ENCODE peak calls at places on chromosomes 6 and 20, in eight cellular contexts. W is Kasumi-1; P is D341Med; E is cardiac muscle cell; O is activated naive CD8-positive, alpha-beta T cell treated with anti-CD3 and anti-CD28 coated beads, Interleukin-2, amount 10 ng/mL, durations not matched to agents 7 days and 5 days; U is NCI-H82; G is B cell; F is left cardiac atrium. V is an unnamed sample.

GRCh38 chr6:85887467-85887866 is 244.8 kb upstream of the SYNCRIP start:
- DNase-seq in W (no peak), P (no peak), E (no peak), O (no peak), U (no peak), G (no peak), F (no peak), V (no peak)

GRCh38 chr6:95228636-95229035 is 348.7 kb upstream of the MANEA start:
- DNase-seq in W (no peak), P (no peak), E (no peak), O (no peak), U (peak; percentile 23), G (no peak), F (no peak), V (no peak)

GRCh38 chr20:35311409-35311808 is 19.2 kb upstream of the FAM83C start:
- DNase-seq in W (no peak), P (no peak), E (no peak), O (no peak), U (no peak), G (no peak), F (no peak), V (no peak)

GRCh38 chr6:2140438-2141128 is 104.8 kb downstream of the GMDS start:
- DNase-seq in W (no peak), P (no peak), E (peak; percentile 22), O (no peak), U (no peak), G (no peak), F (no peak), V (no peak)

GRCh38 chr6:41560440-41561192 is 14.4 kb downstream of the FOXP4 start:
- DNase-seq in W (peak; percentile 92), P (no peak), E (peak; percentile 44), O (peak; percentile 91), U (peak; percentile 54), G (peak; percentile 95), F (peak; percentile 86), V (no peak)

GRCh38 chr6:154341876-154342275 is 14.7 kb downstream of the IPCEF1 start:
- DNase-seq in W (no peak), P (no peak), E (no peak), O (no peak), U (no peak), G (no peak), F (no peak), V (no peak)

GRCh38 chr6:93036835-93037234 is 382.5 kb downstream of the EPHA7 start:
- DNase-seq in W (peak; percentile 12), P (peak; percentile 53), E (peak; percentile 39), O (no peak), U (peak; percentile 68), G (no peak), F (no peak), V (peak; percentile 21)

GRCh38 chr6:7991992-7992815 is 72.0 kb downstream of the BLOC1S5 start:
- DNase-seq in W (peak; percentile 55), P (peak; percentile 61), E (no peak), O (no peak), U (peak; percentile 52), G (peak; percentile 47), F (peak; percentile 53), V (peak; percentile 41)

GRCh38 chr6:73713426-73714147 is 17.6 kb downstream of the CD109 start:
- DNase-seq in W (peak; percentile 79), P (no peak), E (no peak), O (no peak), U (no peak), G (no peak), F (no peak), V (no peak)

GRCh38 chr20:53291548-53291947 is 302.1 kb downstream of the ZNF217 start:
- DNase-seq in W (no peak), P (peak; percentile 46), E (peak; percentile 35), O (no peak), U (peak; percentile 75), G (no peak), F (no peak), V (no peak)

GRCh38 chr20:34578040-34578439 is 19.5 kb downstream of the MAP1LC3A start:
- DNase-seq in W (no peak), P (no peak), E (no peak), O (no peak), U (no peak), G (no peak), F (no peak), V (peak; percentile 38)

GRCh38 chr20:63418617-63419016 is 53.8 kb downstream of the KCNQ2 start:
- DNase-seq in W (no peak), P (no peak), E (no peak), O (no peak), U (no peak), G (no peak), F (no peak), V (no peak)

GRCh38 chr20:38211200-38212097 is 46.4 kb upstream of the TGM2 start:
- DNase-seq in W (no peak), P (no peak), E (no peak), O (no peak), U (no peak), G (no peak), F (peak; percentile 31), V (no peak)

GRCh38 chr6:113920663-113921267 is 50.2 kb downstream of the HDAC2 start:
- DNase-seq in W (peak; percentile 31), P (no peak), E (no peak), O (peak; percentile 31), U (no peak), G (no peak), F (no peak), V (no peak)

GRCh38 chr6:161353208-161353613 is 79.3 kb upstream of the AGPAT4 start:
- DNase-seq in W (no peak), P (no peak), E (peak; percentile 49), O (no peak), U (peak; percentile 35), G (no peak), F (no peak), V (no peak)